ENCODE peak calls at places on chromosomes 2 and 18, in six cellular contexts. W is progenitor cell of endocrine pancreas, F is HTR-8/SVneo, S is mesendoderm, C is HFFc6, Q is GF-D8. H is an unnamed sample.

GRCh38 chr2:180905002-180905401 is 75.4 kb upstream of the UBE2E3 start:
- DNase-seq in F (no peak), C (no peak), W (no peak), S (no peak), Q (no peak), H (no peak)

GRCh38 chr18:2083691-2084090 is 487.6 kb downstream of the METTL4 start:
- DNase-seq in S (peak), W (no peak), Q (peak), C (no peak), F (no peak), H (peak)

GRCh38 chr2:43269706-43270105 is 43.3 kb upstream of the ZFP36L2 start:
- DNase-seq in C (peak), Q (no peak), F (no peak), S (no peak), W (no peak), H (no peak)

GRCh38 chr2:234147335-234147861 is 96.9 kb downstream of the SPP2 start:
- DNase-seq in F (no peak), S (peak), W (no peak), Q (no peak), C (no peak), H (no peak)

GRCh38 chr2:240624011-240624949 is 1.0 kb upstream of the GPR35 start:
- DNase-seq in F (no peak), S (no peak), C (no peak), W (no peak), Q (peak), H (no peak)

GRCh38 chr2:44883356-44883755 is 58.1 kb upstream of the SIX3 start:
- DNase-seq in Q (no peak), C (no peak), W (no peak), S (no peak), F (no peak), H (no peak)

GRCh38 chr2:68536000-68536399 is 68.6 kb downstream of the APLF start:
- DNase-seq in W (no peak), C (no peak), F (no peak), S (no peak), Q (peak), H (no peak)

GRCh38 chr18:54845788-54846187 is 17.5 kb downstream of the RAB27B start:
- DNase-seq in C (peak), W (no peak), Q (no peak), F (no peak), S (no peak), H (no peak)

GRCh38 chr2:177885828-177886466 is 186.6 kb downstream of the PDE11A start:
- DNase-seq in F (no peak), S (no peak), W (no peak), C (no peak), Q (no peak), H (no peak)

GRCh38 chr18:77622009-77622692 is 372.5 kb downstream of the GALR1 start:
- DNase-seq in C (no peak), Q (no peak), S (no peak), W (no peak), F (no peak), H (no peak)

GRCh38 chr2:25032094-25032493 is 9.8 kb upstream of the EFR3B start:
- DNase-seq in Q (no peak), F (no peak), S (no peak), C (peak), W (no peak), H (no peak)